ENCODE peak calls at places on chromosome 3, in four cellular contexts. N is HAP-1, H is HL-60, V is body of pancreas. U is an unnamed sample.
A peak's percentile ranks its signal among the peaks of the same experiment; 100 is the strongest.

GRCh38 chr3:10010546-10011465 is 15.4 kb upstream of the FANCD2 start:
- DNase-seq in V (peak; percentile 98), N (peak; percentile 98), H (peak; percentile 75), U (no peak)

GRCh38 chr3:52406231-52406661 is 38.7 kb downstream of the SEMA3G start:
- DNase-seq in N (no peak), H (no peak), V (peak; percentile 13), U (no peak)

GRCh38 chr3:30510596-30510995 is 95.8 kb upstream of the TGFBR2 start:
- DNase-seq in N (no peak), V (no peak), H (no peak), U (no peak)

GRCh38 chr3:197186887-197187588 is 111.4 kb downstream of the DLG1 start:
- DNase-seq in N (no peak), H (peak; percentile 27), V (peak; percentile 19), U (peak; percentile 66)

GRCh38 chr3:50675179-50676030 is 678 bp downstream of the DOCK3 start:
- DNase-seq in N (peak; percentile 89), H (no peak), V (peak; percentile 27), U (no peak)

GRCh38 chr3:71955549-71956373 is 170.8 kb upstream of the PROK2 start:
- DNase-seq in N (peak; percentile 85), H (no peak), V (peak; percentile 78), U (peak; percentile 56)

GRCh38 chr3:66297917-66298316 is 77.1 kb downstream of the SLC25A26 start:
- DNase-seq in V (no peak), H (no peak), N (no peak), U (no peak)

GRCh38 chr3:98734311-98734710 is 28.8 kb upstream of the ST3GAL6 start:
- DNase-seq in H (no peak), N (no peak), V (no peak), U (no peak)

GRCh38 chr3:155981669-155982068 is 111.2 kb downstream of the GMPS start:
- DNase-seq in N (no peak), H (no peak), V (no peak), U (no peak)

GRCh38 chr3:157447026-157447694 is 10.5 kb downstream of the PTX3 start:
- DNase-seq in H (no peak), N (no peak), V (no peak), U (peak; percentile 87)

GRCh38 chr3:136332776-136333175 is 82.6 kb downstream of the PCCB start:
- DNase-seq in V (no peak), N (no peak), H (no peak), U (no peak)

GRCh38 chr3:172332256-172333041 is 115.8 kb downstream of the GHSR start:
- DNase-seq in N (peak; percentile 76), H (peak; percentile 28), V (peak; percentile 71), U (peak; percentile 50)

GRCh38 chr3:31934018-31934417 is 47.0 kb downstream of the OSBPL10 start:
- DNase-seq in H (no peak), N (no peak), V (no peak), U (no peak)
- H3K4me3 ChIP-seq in H (no peak overlapping the region), N (no peak overlapping the region), V (no peak overlapping the region), U (no peak overlapping the region)

GRCh38 chr3:12993022-12993622 is 80.1 kb downstream of the IQSEC1 start:
- DNase-seq in N (peak; percentile 75), V (peak; percentile 69), H (no peak), U (no peak)
- H3K4me3 ChIP-seq in N (peak overlapping the region; percentile 54), V (peak overlapping the region; percentile 29), H (peak overlapping the region; percentile 46), U (no peak overlapping the region)

DNA sequence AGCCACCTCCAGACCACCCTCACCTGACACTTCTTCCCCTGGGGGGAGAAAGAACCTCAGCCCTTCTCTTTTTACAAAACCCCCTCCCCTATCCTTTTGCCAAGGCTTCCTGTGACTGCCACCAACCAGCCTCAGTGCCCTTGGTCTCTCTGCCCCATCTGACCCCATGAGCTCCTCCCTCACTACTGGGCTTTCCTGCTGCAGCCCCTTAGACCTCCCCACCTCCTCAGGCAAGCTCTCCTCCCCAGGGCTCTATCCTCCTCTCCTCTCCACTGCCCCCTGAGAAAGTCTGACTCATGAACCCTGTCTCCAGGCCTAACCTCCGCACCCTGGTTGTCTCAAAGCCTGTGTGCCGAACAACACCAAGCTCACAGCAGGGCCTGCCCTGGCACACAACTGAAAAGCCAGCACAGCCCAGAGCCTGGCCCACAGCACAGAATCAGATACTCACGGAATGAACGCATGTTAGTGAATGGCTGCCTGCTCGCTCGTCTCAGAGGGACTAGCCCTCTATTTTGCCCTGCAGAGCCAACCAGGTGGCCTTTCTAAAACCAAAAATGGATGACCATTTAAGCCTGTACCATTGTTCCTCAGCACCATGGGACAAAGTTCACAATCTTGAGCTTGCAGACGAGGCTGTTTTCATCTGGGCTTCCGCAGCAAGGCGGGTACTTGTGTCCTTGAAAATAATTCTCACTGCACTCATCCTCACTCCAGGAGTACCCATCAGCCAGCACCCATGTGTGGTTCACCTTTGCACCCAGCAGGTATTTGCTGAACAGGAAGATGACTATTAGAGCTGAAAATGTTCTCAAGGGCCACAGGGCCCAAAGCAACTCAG is 1.7 kb downstream of the CHDH start:
- DNase-seq in N (no peak), H (no peak), V (peak; percentile 61), U (no peak)
- H3K4me3 ChIP-seq in N (peak overlapping the region; percentile 51), H (no peak overlapping the region), V (no peak overlapping the region), U (no peak overlapping the region)

DNA sequence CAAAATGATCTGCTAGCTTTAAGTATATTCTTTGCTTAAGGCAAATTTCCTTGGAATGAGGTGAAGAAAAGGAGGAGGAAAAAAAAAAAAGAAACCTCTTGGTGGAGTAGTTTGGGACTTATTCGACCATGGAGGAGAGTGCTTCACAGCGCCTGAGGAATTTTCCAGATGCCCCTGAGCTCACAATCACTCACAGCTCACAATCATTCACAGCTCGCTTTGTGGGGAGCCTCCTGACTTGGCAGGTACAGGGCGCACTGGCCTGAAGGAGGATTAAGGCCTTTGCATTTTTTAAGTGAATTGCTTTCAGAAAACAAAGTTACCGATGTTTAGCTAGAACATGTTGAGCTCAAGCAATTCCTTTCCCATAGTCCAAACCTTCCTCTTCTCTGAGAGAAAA is 53.9 kb downstream of the BOC start:
- DNase-seq in H (no peak), V (no peak), N (no peak), U (no peak)
- H3K4me3 ChIP-seq in H (no peak overlapping the region), V (no peak overlapping the region), N (no peak overlapping the region), U (no peak overlapping the region)

GRCh38 chr3:190281308-190282051 is 40.8 kb downstream of the CLDN1 start:
- DNase-seq in V (peak; percentile 34), N (no peak), H (peak; percentile 37), U (peak; percentile 35)

GRCh38 chr3:190279690-190280089 is 42.6 kb downstream of the CLDN1 start:
- DNase-seq in H (no peak), N (no peak), V (no peak), U (no peak)
- H3K4me3 ChIP-seq in H (no peak overlapping the region), N (no peak overlapping the region), V (no peak overlapping the region), U (no peak overlapping the region)